ENCODE peak calls at places on chromosomes 3 and 15, in four cellular contexts. One of them, this sample, is unnamed.

GRCh38 chr15:81301385-81301784 is 22.6 kb downstream of the STARD5 start:
- DNase-seq in Peyer's patch: peak
- DNase-seq in progenitor cell of endocrine pancreas: no peak
- DNase-seq in B cell: no peak
- DNase-seq in this sample: no peak

GRCh38 chr3:109532257-109533216 is 195.2 kb upstream of the DPPA4 start:
- DNase-seq in Peyer's patch: no peak
- DNase-seq in B cell: no peak
- DNase-seq in progenitor cell of endocrine pancreas: peak
- DNase-seq in this sample: no peak

GRCh38 chr3:69392850-69393249 is 7.0 kb upstream of the FRMD4B start:
- DNase-seq in progenitor cell of endocrine pancreas: no peak
- DNase-seq in B cell: no peak
- DNase-seq in Peyer's patch: no peak
- DNase-seq in this sample: no peak

GRCh38 chr3:107061466-107061865 is 315.8 kb upstream of the CCDC54 start:
- DNase-seq in Peyer's patch: no peak
- DNase-seq in progenitor cell of endocrine pancreas: no peak
- DNase-seq in B cell: no peak
- DNase-seq in this sample: no peak

GRCh38 chr15:34582461-34583357 is 742 bp downstream of the GOLGA8B start:
- DNase-seq in B cell: peak
- DNase-seq in Peyer's patch: peak
- DNase-seq in progenitor cell of endocrine pancreas: peak
- DNase-seq in this sample: peak

GRCh38 chr3:10983219-10983916 is 9.2 kb upstream of the SLC6A1 start:
- DNase-seq in B cell: peak
- DNase-seq in progenitor cell of endocrine pancreas: peak
- DNase-seq in Peyer's patch: no peak
- DNase-seq in this sample: no peak

GRCh38 chr3:129624347-129625070 is 18.0 kb upstream of the PLXND1 start:
- DNase-seq in Peyer's patch: peak
- DNase-seq in progenitor cell of endocrine pancreas: no peak
- DNase-seq in B cell: no peak
- DNase-seq in this sample: no peak

GRCh38 chr3:52649461-52650210 is 36.1 kb downstream of the PBRM1 start:
- DNase-seq in B cell: no peak
- DNase-seq in progenitor cell of endocrine pancreas: no peak
- DNase-seq in Peyer's patch: no peak
- DNase-seq in this sample: no peak

GRCh38 chr15:68384451-68385239 is 47.3 kb downstream of the ITGA11 start:
- DNase-seq in B cell: no peak
- DNase-seq in progenitor cell of endocrine pancreas: no peak
- DNase-seq in Peyer's patch: no peak
- DNase-seq in this sample: peak

GRCh38 chr3:126083511-126083912 is 412 bp downstream of the SLC41A3 start:
- DNase-seq in Peyer's patch: no peak
- DNase-seq in B cell: no peak
- DNase-seq in progenitor cell of endocrine pancreas: peak
- DNase-seq in this sample: peak

GRCh38 chr15:67146214-67146613 is 80.8 kb downstream of the SMAD3 start:
- DNase-seq in progenitor cell of endocrine pancreas: no peak
- DNase-seq in Peyer's patch: peak
- DNase-seq in B cell: no peak
- DNase-seq in this sample: no peak

GRCh38 chr15:41557673-41558399 is 1.2 kb upstream of the TYRO3 start:
- DNase-seq in B cell: peak
- DNase-seq in Peyer's patch: peak
- DNase-seq in progenitor cell of endocrine pancreas: peak
- DNase-seq in this sample: peak

GRCh38 chr3:5806192-5806591 is 618.7 kb downstream of the EDEM1 start:
- DNase-seq in B cell: peak
- DNase-seq in Peyer's patch: no peak
- DNase-seq in progenitor cell of endocrine pancreas: no peak
- DNase-seq in this sample: no peak

GRCh38 chr15:84748274-84749110 is at the start of gene ZNF592:
- DNase-seq in progenitor cell of endocrine pancreas: peak
- DNase-seq in B cell: peak
- DNase-seq in Peyer's patch: peak
- DNase-seq in this sample: peak

GRCh38 chr3:192275741-192276355 is 451.5 kb downstream of the FGF12 start:
- DNase-seq in Peyer's patch: no peak
- DNase-seq in B cell: no peak
- DNase-seq in progenitor cell of endocrine pancreas: no peak
- DNase-seq in this sample: no peak

GRCh38 chr15:71195242-71195641 is 80.0 kb downstream of the THSD4 start:
- DNase-seq in progenitor cell of endocrine pancreas: no peak
- DNase-seq in B cell: no peak
- DNase-seq in Peyer's patch: no peak
- DNase-seq in this sample: no peak

GRCh38 chr15:68415061-68415460 is 16.9 kb downstream of the ITGA11 start:
- DNase-seq in Peyer's patch: no peak
- DNase-seq in progenitor cell of endocrine pancreas: no peak
- DNase-seq in B cell: no peak
- DNase-seq in this sample: no peak

GRCh38 chr3:45593708-45594601 is 596 bp upstream of the LIMD1 start:
- DNase-seq in Peyer's patch: peak
- DNase-seq in B cell: peak
- DNase-seq in progenitor cell of endocrine pancreas: peak
- DNase-seq in this sample: peak

GRCh38 chr3:157231071-157231470 is 71.1 kb upstream of the CCNL1 start:
- DNase-seq in Peyer's patch: no peak
- DNase-seq in B cell: no peak
- DNase-seq in progenitor cell of endocrine pancreas: no peak
- DNase-seq in this sample: no peak

GRCh38 chr3:68211637-68212036 is 557.2 kb upstream of the SUCLG2 start:
- DNase-seq in Peyer's patch: no peak
- DNase-seq in B cell: no peak
- DNase-seq in progenitor cell of endocrine pancreas: no peak
- DNase-seq in this sample: no peak

GRCh38 chr3:160006282-160007163 is 17.9 kb downstream of the IL12A start:
- DNase-seq in Peyer's patch: no peak
- DNase-seq in B cell: peak
- DNase-seq in progenitor cell of endocrine pancreas: no peak
- DNase-seq in this sample: no peak

GRCh38 chr15:49286649-49287394 is 116.8 kb downstream of the GALK2 start:
- DNase-seq in progenitor cell of endocrine pancreas: no peak
- DNase-seq in B cell: no peak
- DNase-seq in Peyer's patch: no peak
- DNase-seq in this sample: no peak

GRCh38 chr3:64827391-64827790 is 139.6 kb upstream of the ADAMTS9 start:
- DNase-seq in progenitor cell of endocrine pancreas: no peak
- DNase-seq in B cell: no peak
- DNase-seq in Peyer's patch: no peak
- DNase-seq in this sample: no peak

GRCh38 chr15:25846377-25846776 is 16.8 kb downstream of the ATP10A start:
- DNase-seq in progenitor cell of endocrine pancreas: no peak
- DNase-seq in B cell: no peak
- DNase-seq in Peyer's patch: no peak
- DNase-seq in this sample: peak

GRCh38 chr3:137792633-137793271 is 28.6 kb downstream of the SOX14 start:
- DNase-seq in Peyer's patch: no peak
- DNase-seq in B cell: no peak
- DNase-seq in progenitor cell of endocrine pancreas: no peak
- DNase-seq in this sample: no peak

GRCh38 chr3:184513276-184514150 is 48.1 kb upstream of the EPHB3 start:
- DNase-seq in B cell: peak
- DNase-seq in progenitor cell of endocrine pancreas: peak
- DNase-seq in Peyer's patch: peak
- DNase-seq in this sample: peak

GRCh38 chr3:72446406-72447058 is 401.7 kb downstream of the SHQ1 start:
- DNase-seq in progenitor cell of endocrine pancreas: no peak
- DNase-seq in Peyer's patch: no peak
- DNase-seq in B cell: peak
- DNase-seq in this sample: peak
- TF ChIP-seq CTCF in progenitor cell of endocrine pancreas: peak
- TF ChIP-seq CTCF in Peyer's patch: no peak
- TF ChIP-seq CTCF in B cell: no peak
- TF ChIP-seq CTCF in this sample: no peak

GRCh38 chr3:112293368-112294321 is at the start of gene SLC9C1:
- DNase-seq in B cell: peak
- DNase-seq in progenitor cell of endocrine pancreas: no peak
- DNase-seq in Peyer's patch: peak
- DNase-seq in this sample: no peak
- TF ChIP-seq CTCF in B cell: peak
- TF ChIP-seq CTCF in progenitor cell of endocrine pancreas: peak
- TF ChIP-seq CTCF in Peyer's patch: peak
- TF ChIP-seq CTCF in this sample: peak

GRCh38 chr3:135238866-135239434 is 443.9 kb downstream of the EPHB1 start:
- DNase-seq in B cell: no peak
- DNase-seq in Peyer's patch: no peak
- DNase-seq in progenitor cell of endocrine pancreas: no peak
- DNase-seq in this sample: no peak

GRCh38 chr3:135242285-135242684 is 447.2 kb downstream of the EPHB1 start:
- DNase-seq in B cell: no peak
- DNase-seq in Peyer's patch: no peak
- DNase-seq in progenitor cell of endocrine pancreas: no peak
- DNase-seq in this sample: no peak

GRCh38 chr3:135239485-135239884 is 444.4 kb downstream of the EPHB1 start:
- DNase-seq in Peyer's patch: no peak
- DNase-seq in progenitor cell of endocrine pancreas: no peak
- DNase-seq in B cell: no peak
- DNase-seq in this sample: no peak

GRCh38 chr3:135238201-135238600 is 443.1 kb downstream of the EPHB1 start:
- DNase-seq in B cell: no peak
- DNase-seq in Peyer's patch: no peak
- DNase-seq in progenitor cell of endocrine pancreas: no peak
- DNase-seq in this sample: no peak

GRCh38 chr3:135240426-135240825 is 445.4 kb downstream of the EPHB1 start:
- DNase-seq in progenitor cell of endocrine pancreas: no peak
- DNase-seq in B cell: no peak
- DNase-seq in Peyer's patch: no peak
- DNase-seq in this sample: no peak
- TF ChIP-seq CTCF in progenitor cell of endocrine pancreas: no peak
- TF ChIP-seq CTCF in B cell: no peak
- TF ChIP-seq CTCF in Peyer's patch: no peak
- TF ChIP-seq CTCF in this sample: no peak

GRCh38 chr3:29344986-29345385 is 64.1 kb downstream of the RBMS3 start:
- DNase-seq in Peyer's patch: no peak
- DNase-seq in progenitor cell of endocrine pancreas: no peak
- DNase-seq in B cell: no peak
- DNase-seq in this sample: no peak

GRCh38 chr3:29347412-29347811 is 66.5 kb downstream of the RBMS3 start:
- DNase-seq in B cell: no peak
- DNase-seq in Peyer's patch: no peak
- DNase-seq in progenitor cell of endocrine pancreas: no peak
- DNase-seq in this sample: no peak

GRCh38 chr3:29348311-29348710 is 67.4 kb downstream of the RBMS3 start:
- DNase-seq in Peyer's patch: no peak
- DNase-seq in B cell: no peak
- DNase-seq in progenitor cell of endocrine pancreas: no peak
- DNase-seq in this sample: no peak

GRCh38 chr3:29345923-29346322 is 65.1 kb downstream of the RBMS3 start:
- DNase-seq in B cell: no peak
- DNase-seq in progenitor cell of endocrine pancreas: no peak
- DNase-seq in Peyer's patch: no peak
- DNase-seq in this sample: no peak

GRCh38 chr3:29346828-29347227 is 66.0 kb downstream of the RBMS3 start:
- DNase-seq in Peyer's patch: no peak
- DNase-seq in B cell: no peak
- DNase-seq in progenitor cell of endocrine pancreas: no peak
- DNase-seq in this sample: no peak
- TF ChIP-seq CTCF in Peyer's patch: no peak
- TF ChIP-seq CTCF in B cell: no peak
- TF ChIP-seq CTCF in progenitor cell of endocrine pancreas: no peak
- TF ChIP-seq CTCF in this sample: no peak

DNA sequence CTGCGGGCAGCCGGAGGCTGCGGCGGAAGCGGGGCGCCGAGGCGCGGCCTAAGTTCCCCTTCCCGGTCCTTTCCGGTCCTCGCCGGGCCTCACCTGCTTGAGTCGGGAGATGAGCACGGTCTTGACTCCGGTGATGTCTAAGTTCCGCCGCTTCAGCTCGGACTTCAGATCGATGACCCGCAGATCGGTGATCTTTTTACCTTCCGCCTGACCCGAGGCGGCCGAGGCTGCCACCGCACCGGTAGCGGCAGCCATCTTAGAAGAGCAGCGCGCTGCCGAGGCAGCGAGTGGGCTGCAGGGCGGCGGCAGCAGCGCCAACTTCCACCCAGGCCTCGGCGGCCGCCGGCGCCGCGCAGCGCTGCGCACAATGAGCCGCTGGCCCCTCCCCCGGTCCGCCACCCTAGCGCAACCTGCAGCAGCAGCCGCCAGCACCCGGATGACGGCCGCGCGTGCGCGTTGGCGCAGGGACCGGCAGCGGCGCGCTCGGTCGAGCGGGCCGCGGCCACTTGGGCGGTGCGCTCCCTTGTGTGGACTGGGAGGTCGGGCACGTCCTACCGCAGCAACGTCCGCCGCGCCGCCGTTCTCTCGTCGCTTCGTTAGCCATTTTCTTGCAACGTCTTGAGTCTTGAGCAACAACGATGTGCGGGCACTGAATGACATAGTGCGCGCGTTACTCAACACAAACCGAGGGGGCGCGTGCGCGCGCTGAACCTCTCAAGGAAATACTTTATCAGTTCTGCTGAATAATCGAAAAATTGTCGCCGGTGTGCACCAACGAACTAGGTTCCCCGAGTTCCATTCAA is at the start of gene SLTM:
- DNase-seq in progenitor cell of endocrine pancreas: peak
- DNase-seq in B cell: peak
- DNase-seq in Peyer's patch: peak
- DNase-seq in this sample: peak
- TF ChIP-seq CTCF in progenitor cell of endocrine pancreas: peak
- TF ChIP-seq CTCF in B cell: peak
- TF ChIP-seq CTCF in Peyer's patch: peak
- TF ChIP-seq CTCF in this sample: peak

DNA sequence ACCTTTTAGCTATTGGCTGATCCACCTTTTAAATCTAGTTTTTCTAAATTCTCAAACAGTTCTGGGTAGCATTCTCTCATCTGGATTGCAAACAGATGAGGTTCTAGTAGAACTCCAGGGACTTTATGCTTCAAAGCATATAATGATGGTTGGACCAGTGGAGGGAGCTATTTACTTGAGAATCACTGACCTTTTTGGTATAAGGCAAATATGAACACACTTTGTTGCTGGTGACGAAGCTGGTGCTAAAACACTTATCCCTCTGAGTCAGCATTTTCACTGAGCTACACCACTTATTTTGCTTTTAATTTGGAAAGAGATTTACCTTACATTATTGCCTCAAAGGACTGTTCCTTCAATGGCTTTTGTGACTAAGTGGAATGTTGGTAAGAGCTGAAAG is 58.6 kb upstream of the SLITRK3 start:
- DNase-seq in B cell: no peak
- DNase-seq in progenitor cell of endocrine pancreas: no peak
- DNase-seq in Peyer's patch: no peak
- DNase-seq in this sample: no peak
- TF ChIP-seq CTCF in B cell: no peak
- TF ChIP-seq CTCF in progenitor cell of endocrine pancreas: peak
- TF ChIP-seq CTCF in Peyer's patch: no peak
- TF ChIP-seq CTCF in this sample: no peak

This sample was measured in natural killer cell.